ENCODE peak calls at places on chromosomes 3 and 15, in ten cellular contexts. J, Y, X, F, N, I, P, M, C and Z are unnamed samples.

GRCh38 chr15:101126618-101127502 is 125.0 kb downstream of the CHSY1 start:
- DNase-seq in C (peak; percentile 53), J (peak; percentile 14), X (peak; percentile 46), Y (no peak), M (no peak), P (no peak), F (no peak), I (peak; percentile 49), N (no peak), Z (no peak)

GRCh38 chr3:185807455-185808068 is 17.3 kb downstream of the IGF2BP2 start:
- DNase-seq in F (peak; percentile 33), Y (peak; percentile 97), J (peak; percentile 73), X (no peak), M (no peak), P (no peak), C (peak; percentile 25), I (peak; percentile 80), N (no peak), Z (peak; percentile 69)

GRCh38 chr15:66196565-66196964 is 57.0 kb downstream of the MEGF11 start:
- DNase-seq in F (no peak), N (no peak), J (peak; percentile 64), P (no peak), I (no peak), X (no peak), C (no peak), M (no peak), Y (peak; percentile 89), Z (no peak)

GRCh38 chr3:183330881-183331280 is 77.8 kb downstream of the B3GNT5 start:
- DNase-seq in P (no peak), C (peak; percentile 40), I (peak; percentile 63), J (no peak), Y (no peak), M (no peak), N (no peak), F (no peak), X (no peak), Z (no peak)

GRCh38 chr3:126557761-126558160 is 971 bp downstream of the C3orf22 start:
- DNase-seq in I (peak; percentile 74), J (no peak), C (no peak), P (no peak), F (no peak), M (peak; percentile 7), N (no peak), Y (no peak), X (no peak), Z (no peak)

GRCh38 chr3:179071161-179071568 is 444 bp downstream of the ZMAT3 start:
- DNase-seq in M (peak; percentile 21), N (no peak), J (peak; percentile 38), Y (peak; percentile 65), I (no peak), C (no peak), P (no peak), F (peak; percentile 23), X (peak; percentile 77), Z (no peak)

GRCh38 chr3:164048451-164048850 is 1029.8 kb downstream of the SI start:
- DNase-seq in F (no peak), M (no peak), N (no peak), X (no peak), I (no peak), Y (no peak), P (no peak), C (no peak), J (no peak), Z (no peak)

GRCh38 chr3:171660126-171660661 is 150.1 kb downstream of the PLD1 start:
- DNase-seq in J (no peak), I (no peak), X (no peak), F (no peak), C (no peak), Y (no peak), P (no peak), N (no peak), M (no peak), Z (no peak)

GRCh38 chr3:57278237-57278636 is 14.2 kb downstream of the ASB14 start:
- DNase-seq in I (no peak), X (no peak), J (no peak), N (no peak), C (no peak), P (no peak), Y (no peak), F (no peak), M (no peak), Z (no peak)

GRCh38 chr3:14154895-14155432 is 23.4 kb downstream of the XPC start:
- DNase-seq in P (no peak), N (no peak), J (no peak), C (no peak), F (no peak), X (no peak), M (no peak), Y (no peak), I (peak; percentile 44), Z (no peak)

GRCh38 chr15:43316007-43316968 is 14.1 kb downstream of the LCMT2 start:
- DNase-seq in Y (no peak), N (no peak), I (no peak), X (no peak), F (no peak), M (no peak), J (no peak), C (no peak), P (no peak), Z (no peak)

GRCh38 chr15:49082960-49083359 is 36.7 kb upstream of the SECISBP2L start:
- DNase-seq in F (no peak), C (no peak), J (no peak), M (no peak), I (no peak), N (peak; percentile 84), P (no peak), X (no peak), Y (no peak), Z (no peak)

GRCh38 chr3:127823590-127823857 is 1.2 kb upstream of the MGLL start:
- DNase-seq in F (no peak), N (no peak), J (no peak), C (no peak), X (no peak), P (no peak), I (no peak), M (no peak), Y (no peak), Z (no peak)

GRCh38 chr3:105970283-105970682 is 101.5 kb upstream of the CBLB start:
- DNase-seq in Y (peak; percentile 93), N (peak; percentile 43), F (peak; percentile 17), I (no peak), J (peak; percentile 36), P (peak; percentile 52), C (no peak), X (no peak), M (no peak), Z (peak; percentile 55)

GRCh38 chr15:33722005-33722672 is 246.2 kb upstream of the CHRM5 start:
- DNase-seq in N (no peak), X (peak; percentile 18), Y (peak; percentile 90), C (no peak), P (no peak), M (no peak), F (peak; percentile 35), J (peak; percentile 63), I (no peak), Z (no peak)

GRCh38 chr3:170725285-170725731 is 139.4 kb upstream of the SLC7A14 start:
- DNase-seq in X (no peak), Y (no peak), P (no peak), N (no peak), M (no peak), I (no peak), C (no peak), J (no peak), F (no peak), Z (no peak)

GRCh38 chr3:113979916-113980315 is 32.1 kb downstream of the ZDHHC23 start:
- DNase-seq in J (no peak), C (no peak), F (no peak), P (no peak), I (no peak), N (no peak), Y (no peak), M (no peak), X (no peak), Z (no peak)

GRCh38 chr3:43043071-43043766 is 62.7 kb downstream of the POMGNT2 start:
- DNase-seq in C (no peak), M (no peak), F (no peak), X (no peak), N (no peak), Y (no peak), I (no peak), P (no peak), J (peak; percentile 9), Z (no peak)

GRCh38 chr15:44550256-44550655 is 13.3 kb downstream of the EIF3J start:
- DNase-seq in P (no peak), F (peak; percentile 52), C (no peak), X (no peak), Y (peak; percentile 42), J (peak; percentile 62), N (no peak), M (no peak), I (no peak), Z (no peak)
- TF ChIP-seq CTCF in P (peak; percentile 19), F (peak; percentile 28), C (peak; percentile 32), X (peak; percentile 19), Y (peak; percentile 30), J (peak; percentile 65), N (peak; percentile 52), M (peak; percentile 36), I (peak; percentile 62), Z (no peak)

GRCh38 chr3:115134648-115135347 is 12.3 kb downstream of the ZBTB20 start:
- DNase-seq in P (no peak), N (no peak), J (no peak), C (no peak), M (no peak), X (no peak), Y (no peak), I (no peak), F (no peak), Z (no peak)

GRCh38 chr3:115141018-115141757 is 5.9 kb downstream of the ZBTB20 start:
- DNase-seq in J (no peak), P (no peak), X (no peak), I (no peak), C (no peak), F (no peak), Y (no peak), M (no peak), N (no peak), Z (no peak)

GRCh38 chr3:115139072-115139471 is 8.0 kb downstream of the ZBTB20 start:
- DNase-seq in Y (no peak), X (no peak), M (no peak), I (no peak), P (no peak), C (no peak), J (no peak), F (no peak), N (no peak), Z (no peak)
- TF ChIP-seq CTCF in Y (no peak), X (no peak), M (no peak), I (no peak), P (no peak), C (no peak), J (no peak), F (no peak), N (no peak), Z (no peak)

GRCh38 chr3:153439780-153440179 is 277.8 kb downstream of the RAP2B start:
- DNase-seq in X (no peak), F (peak; percentile 10), J (peak; percentile 48), I (no peak), N (no peak), Y (peak; percentile 9), M (no peak), P (no peak), C (no peak), Z (no peak)
- TF ChIP-seq CTCF in X (no peak), F (no peak), J (peak; percentile 60), I (peak; percentile 17), N (peak; percentile 48), Y (peak; percentile 22), M (no peak), P (no peak), C (no peak), Z (no peak)

GRCh38 chr3:54696313-54696712 is 231.5 kb downstream of the LRTM1 start:
- DNase-seq in J (peak; percentile 55), I (no peak), F (no peak), N (no peak), P (no peak), X (no peak), C (no peak), Y (peak; percentile 4), M (no peak), Z (no peak)

GRCh38 chr3:54691230-54691900 is 236.5 kb downstream of the LRTM1 start:
- DNase-seq in P (no peak), F (no peak), M (no peak), Y (no peak), N (peak; percentile 18), J (no peak), I (no peak), X (no peak), C (no peak), Z (no peak)
- TF ChIP-seq CTCF in P (no peak), F (no peak), M (no peak), Y (no peak), N (no peak), J (no peak), I (no peak), X (no peak), C (no peak), Z (no peak)